ENCODE peak calls at places on chromosomes 6 and 20, in six cellular contexts. E, H, X, M, W and C are unnamed samples.

GRCh38 chr6:168533428-168533827 is 92.4 kb downstream of the SMOC2 start:
- DNase-seq in X (no peak), M (no peak), H (no peak), E (peak), W (no peak), C (peak)

GRCh38 chr6:373031-373430 is 18.5 kb upstream of the IRF4 start:
- DNase-seq in E (no peak), H (no peak), M (no peak), W (no peak), X (no peak), C (no peak)

GRCh38 chr6:73285674-73286283 is 22.8 kb upstream of the KHDC1 start:
- DNase-seq in X (peak), W (no peak), E (no peak), H (peak), M (no peak), C (no peak)

GRCh38 chr6:145508107-145508506 is 227.2 kb downstream of the EPM2A start:
- DNase-seq in H (no peak), W (no peak), X (no peak), M (no peak), E (no peak), C (no peak)

GRCh38 chr20:61650912-61651733 is 399.1 kb downstream of the CDH4 start:
- DNase-seq in E (no peak), M (no peak), W (no peak), H (no peak), X (no peak), C (no peak)

GRCh38 chr6:127518710-127519468 is at the start of gene MTCL3:
- DNase-seq in E (no peak), X (no peak), M (peak), H (no peak), W (no peak), C (no peak)

GRCh38 chr6:39228992-39229767 is at the start of gene KCNK5:
- DNase-seq in W (peak), X (peak), H (peak), E (peak), M (peak), C (peak)

GRCh38 chr6:17938885-17939284 is 48.5 kb downstream of the KIF13A start:
- DNase-seq in M (no peak), X (no peak), E (no peak), H (peak), W (no peak), C (no peak)

GRCh38 chr20:4413314-4414045 is 308.2 kb upstream of the PRND start:
- DNase-seq in W (no peak), H (no peak), X (no peak), M (peak), E (no peak), C (no peak)

GRCh38 chr6:4776493-4776966 is 326 bp downstream of the CDYL start:
- DNase-seq in W (no peak), H (peak), X (no peak), M (no peak), E (no peak), C (no peak)

GRCh38 chr6:170442596-170442995 is 110.5 kb downstream of the PSMB1 start:
- DNase-seq in E (no peak), H (no peak), X (no peak), W (no peak), M (no peak), C (no peak)

GRCh38 chr6:31057426-31058003 is 47.2 kb downstream of the MUC22 start:
- DNase-seq in M (no peak), H (no peak), W (no peak), X (no peak), E (peak), C (no peak)

GRCh38 chr20:48716086-48716485 is 111.7 kb downstream of the PREX1 start:
- DNase-seq in X (no peak), M (no peak), W (no peak), H (no peak), E (no peak), C (no peak)

GRCh38 chr6:167990016-167990945 is 7.2 kb upstream of the KIF25 start:
- DNase-seq in H (no peak), W (no peak), M (no peak), E (no peak), X (no peak), C (peak)

GRCh38 chr6:72704979-72705378 is 83.1 kb downstream of the KCNQ5 start:
- DNase-seq in M (no peak), H (no peak), X (no peak), W (no peak), E (no peak), C (no peak)

GRCh38 chr20:62925420-62926228 is 681 bp downstream of the DIDO1 start:
- DNase-seq in X (no peak), W (no peak), M (peak), E (peak), H (peak), C (no peak)

GRCh38 chr20:53676987-53677386 is 83.3 kb upstream of the ZNF217 start:
- DNase-seq in E (no peak), H (no peak), M (no peak), X (no peak), W (no peak), C (peak)

GRCh38 chr6:160349837-160350236 is 1.7 kb downstream of the SLC22A3 start:
- DNase-seq in M (peak), E (no peak), X (no peak), H (no peak), W (no peak), C (no peak)

GRCh38 chr6:122666418-122666817 is 56.2 kb downstream of the PKIB start:
- DNase-seq in H (no peak), X (no peak), M (no peak), W (no peak), E (no peak), C (no peak)

GRCh38 chr20:10982692-10983091 is 308.9 kb upstream of the JAG1 start:
- DNase-seq in M (no peak), H (no peak), W (no peak), X (no peak), E (no peak), C (no peak)

GRCh38 chr6:128310061-128310460 is 210.3 kb downstream of the PTPRK start:
- DNase-seq in W (no peak), E (no peak), H (no peak), M (no peak), X (no peak), C (no peak)

GRCh38 chr20:20820104-20820503 is 107.7 kb upstream of the RALGAPA2 start:
- DNase-seq in E (peak), M (no peak), W (no peak), H (peak), X (peak), C (no peak)

GRCh38 chr6:153312633-153313032 is 181.6 kb upstream of the RGS17 start:
- DNase-seq in M (peak), X (peak), W (no peak), E (peak), H (peak), C (no peak)

GRCh38 chr6:10412165-10412947 is 2.5 kb downstream of the TFAP2A start:
- DNase-seq in W (no peak), H (peak), E (no peak), M (peak), X (no peak), C (peak)
- TF ChIP-seq POLR2A in W (peak), H (no peak), E (no peak), M (peak), X (no peak), C (no peak)

DNA sequence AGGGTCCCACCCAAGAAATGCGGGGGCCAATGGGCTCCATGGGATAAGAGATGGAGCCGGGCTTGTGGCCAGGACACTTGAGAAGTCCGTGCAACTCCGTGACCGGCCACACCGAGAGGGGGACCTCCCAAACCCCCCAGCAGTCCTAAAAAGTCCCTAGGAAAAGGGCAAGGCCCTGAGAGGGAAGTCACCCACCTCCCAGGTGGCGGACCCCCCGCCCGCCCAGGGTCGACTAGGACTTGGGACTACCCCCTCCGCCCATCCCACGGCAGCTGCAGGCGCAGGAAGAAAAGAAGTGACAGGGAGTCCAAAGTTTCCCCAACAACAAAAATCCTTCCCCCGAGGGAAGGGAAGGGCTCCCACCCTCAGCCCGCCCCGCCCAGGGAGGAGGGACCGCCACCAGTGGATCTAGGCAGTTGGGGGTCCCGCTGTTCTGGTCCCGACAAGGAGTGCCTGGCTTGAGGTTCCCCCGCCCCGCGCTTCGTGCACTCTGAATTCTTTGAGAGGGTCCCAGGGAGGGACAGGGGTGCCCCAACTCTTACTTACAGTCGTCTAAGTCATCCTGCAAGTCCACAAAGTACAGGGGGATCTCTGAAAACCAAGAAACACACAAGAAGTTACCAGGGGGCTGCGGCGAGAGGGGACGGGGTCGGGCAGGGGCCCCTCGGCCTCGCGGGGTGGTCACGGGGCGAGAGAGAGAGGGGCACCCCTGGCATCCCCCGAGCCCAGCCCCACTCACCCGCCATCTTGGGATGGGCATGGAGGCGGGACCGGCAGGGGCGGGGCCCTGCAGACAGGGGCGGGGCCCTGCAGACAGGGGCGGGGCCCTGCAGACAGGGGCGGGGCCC is 611 bp upstream of the RAB22A start:
- DNase-seq in E (peak), W (no peak), M (peak), H (peak), X (no peak), C (peak)
- TF ChIP-seq POLR2A in E (no peak), W (no peak), M (no peak), H (no peak), X (peak), C (no peak)

GRCh38 chr6:149862901-149863595 is 1.1 kb downstream of the LRP11 start:
- DNase-seq in W (no peak), X (no peak), H (peak), E (peak), M (peak), C (peak)
- TF ChIP-seq POLR2A in W (no peak), X (no peak), H (no peak), E (peak), M (peak), C (no peak)

GRCh38 chr6:42452171-42453026 is 673 bp upstream of the TRERF1 start:
- DNase-seq in X (peak), E (peak), W (no peak), H (peak), M (peak), C (peak)
- TF ChIP-seq POLR2A in X (peak), E (peak), W (peak), H (no peak), M (peak), C (no peak)

DNA sequence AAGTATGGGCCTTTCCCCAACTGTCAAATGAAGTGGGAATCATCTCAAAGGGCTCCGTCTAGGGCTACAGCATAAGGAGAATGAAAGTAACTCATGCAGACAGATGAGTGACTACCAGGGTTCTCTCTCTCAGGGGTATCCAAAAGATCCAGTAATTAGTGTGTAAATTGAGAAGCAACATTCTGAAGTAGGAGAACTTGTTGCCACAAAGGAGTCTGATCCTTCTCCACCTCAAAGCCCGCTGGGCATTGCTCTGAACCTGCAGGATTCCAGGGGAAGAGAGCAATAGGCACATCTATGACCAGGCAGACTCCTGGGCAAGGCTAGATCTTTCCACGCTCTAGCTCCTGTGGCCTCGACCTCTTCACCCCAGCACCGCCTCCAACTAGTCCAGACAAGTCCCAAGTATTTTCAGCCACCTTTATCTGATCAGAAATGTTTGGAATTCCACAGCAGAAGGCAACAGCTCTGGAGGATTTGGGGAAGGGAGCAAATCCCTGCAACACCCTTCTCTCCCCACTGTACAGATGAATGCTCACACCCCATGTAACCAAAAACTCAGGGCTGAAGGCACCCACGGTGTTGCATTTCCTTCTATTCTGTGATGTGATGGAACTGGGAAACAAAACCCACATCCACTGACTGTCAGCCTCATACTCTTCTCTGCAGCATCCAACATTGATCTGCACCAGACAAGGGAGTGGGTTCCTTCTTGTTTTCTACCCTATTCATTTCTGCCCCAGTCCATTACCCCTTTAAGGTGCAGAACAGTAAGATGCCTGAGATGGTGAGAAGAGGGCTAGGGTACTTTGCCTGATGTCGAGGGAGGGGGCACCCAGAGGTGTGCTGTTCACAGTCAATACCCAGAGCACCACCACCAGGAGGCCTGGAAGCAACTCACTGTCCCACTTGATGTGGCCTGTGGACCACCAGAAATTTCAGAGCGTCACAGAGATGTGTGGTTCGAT is 41.0 kb downstream of the COX4I2 start:
- DNase-seq in M (peak), H (no peak), W (no peak), X (no peak), E (no peak), C (no peak)
- TF ChIP-seq POLR2A in M (peak), H (no peak), W (no peak), X (no peak), E (no peak), C (no peak)

GRCh38 chr20:36645998-36646397 is at the start of gene SLA2:
- DNase-seq in E (no peak), H (no peak), X (no peak), M (no peak), W (no peak), C (no peak)
- TF ChIP-seq POLR2A in E (no peak), H (no peak), X (no peak), M (no peak), W (no peak), C (no peak)

DNA sequence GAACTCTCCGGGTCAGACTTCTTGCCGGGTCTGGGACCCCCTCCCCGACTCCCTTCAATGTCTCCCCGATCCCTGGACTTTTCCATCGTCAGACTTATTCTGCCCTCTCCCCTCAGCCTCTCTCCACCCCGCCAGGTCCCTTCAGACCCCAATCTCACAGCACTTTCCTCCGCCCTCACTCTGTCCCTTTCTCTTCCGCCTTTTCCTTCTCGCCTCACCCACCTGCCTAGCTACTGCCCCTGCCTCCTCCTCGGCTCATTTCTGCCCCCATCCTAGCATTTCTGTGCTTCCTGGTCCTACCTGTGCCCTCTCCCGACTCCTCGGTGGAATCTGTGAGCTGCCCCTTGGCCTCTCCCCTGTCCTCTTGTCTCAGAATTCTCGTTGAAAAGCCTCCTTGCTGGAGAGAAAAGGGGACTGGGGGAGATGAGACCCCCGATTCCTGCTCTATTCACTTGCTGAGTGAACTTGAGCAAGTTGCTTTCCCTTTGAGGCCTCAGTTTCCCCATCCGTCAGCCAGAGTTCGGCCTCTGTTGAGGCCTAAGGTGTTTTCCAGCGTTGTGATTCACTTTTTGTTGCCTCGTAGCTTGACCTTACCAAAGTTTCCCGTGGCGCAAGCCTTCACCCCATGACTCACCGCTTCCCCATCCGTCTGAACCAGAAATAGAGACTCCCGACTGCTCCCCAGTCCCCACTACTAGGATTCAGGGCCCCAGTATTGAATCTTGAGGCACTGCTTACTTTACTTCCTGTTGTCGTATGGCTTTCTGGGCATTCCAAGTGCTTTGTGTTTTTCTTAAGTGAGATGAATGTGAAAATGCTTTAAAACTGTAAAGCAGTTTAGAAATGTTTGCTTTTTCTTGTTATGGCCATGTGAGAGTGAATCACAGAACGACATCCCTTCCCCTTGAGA is 870 bp downstream of the CHMP4B start:
- DNase-seq in E (peak), X (no peak), W (no peak), H (peak), M (peak), C (peak)
- TF ChIP-seq POLR2A in E (no peak), X (no peak), W (no peak), H (no peak), M (peak), C (no peak)

DNA sequence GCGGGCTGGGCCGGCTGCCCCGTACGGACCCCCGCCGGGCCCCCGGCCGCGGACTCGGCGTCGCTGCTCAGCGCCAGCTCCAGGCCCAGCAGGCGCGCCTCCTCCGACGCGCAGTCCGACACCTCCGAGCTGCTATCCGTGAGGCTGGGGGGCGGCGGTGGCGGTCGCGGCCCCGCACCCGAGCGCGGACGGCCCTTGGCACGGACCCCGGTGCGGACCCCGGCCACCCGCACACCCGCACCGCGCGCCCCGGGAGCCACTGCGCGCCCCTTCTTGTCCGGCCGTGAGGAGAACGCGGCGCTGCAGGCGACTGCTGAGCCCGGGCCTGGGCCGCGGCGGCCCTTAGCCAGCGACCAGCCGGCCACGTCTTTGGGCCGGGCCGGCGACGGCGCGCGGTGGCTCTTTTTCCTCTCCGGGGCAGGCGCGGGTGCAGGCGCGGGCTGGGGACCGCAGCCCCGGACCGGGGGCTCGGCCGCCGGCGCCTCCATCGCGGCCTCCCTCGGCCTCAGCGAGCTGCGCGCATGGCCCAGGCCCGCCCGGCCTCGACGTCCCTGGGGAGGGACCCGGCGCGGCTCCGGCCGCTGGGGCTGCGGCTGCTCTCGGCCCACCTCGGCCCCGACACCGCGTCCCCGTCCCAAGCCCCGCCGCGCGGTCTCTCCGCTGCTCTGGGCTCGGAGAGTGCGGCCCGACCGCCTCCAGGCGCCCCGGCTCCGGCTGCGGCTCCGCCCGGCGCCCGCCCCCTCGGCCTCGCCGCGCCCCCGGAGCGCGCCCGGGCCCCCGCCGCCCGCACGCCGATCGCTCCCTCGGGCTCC is 12.9 kb upstream of the TLDC2 start:
- DNase-seq in E (peak), W (no peak), X (no peak), H (no peak), M (no peak), C (no peak)
- TF ChIP-seq POLR2A in E (no peak), W (peak), X (peak), H (no peak), M (peak), C (no peak)

DNA sequence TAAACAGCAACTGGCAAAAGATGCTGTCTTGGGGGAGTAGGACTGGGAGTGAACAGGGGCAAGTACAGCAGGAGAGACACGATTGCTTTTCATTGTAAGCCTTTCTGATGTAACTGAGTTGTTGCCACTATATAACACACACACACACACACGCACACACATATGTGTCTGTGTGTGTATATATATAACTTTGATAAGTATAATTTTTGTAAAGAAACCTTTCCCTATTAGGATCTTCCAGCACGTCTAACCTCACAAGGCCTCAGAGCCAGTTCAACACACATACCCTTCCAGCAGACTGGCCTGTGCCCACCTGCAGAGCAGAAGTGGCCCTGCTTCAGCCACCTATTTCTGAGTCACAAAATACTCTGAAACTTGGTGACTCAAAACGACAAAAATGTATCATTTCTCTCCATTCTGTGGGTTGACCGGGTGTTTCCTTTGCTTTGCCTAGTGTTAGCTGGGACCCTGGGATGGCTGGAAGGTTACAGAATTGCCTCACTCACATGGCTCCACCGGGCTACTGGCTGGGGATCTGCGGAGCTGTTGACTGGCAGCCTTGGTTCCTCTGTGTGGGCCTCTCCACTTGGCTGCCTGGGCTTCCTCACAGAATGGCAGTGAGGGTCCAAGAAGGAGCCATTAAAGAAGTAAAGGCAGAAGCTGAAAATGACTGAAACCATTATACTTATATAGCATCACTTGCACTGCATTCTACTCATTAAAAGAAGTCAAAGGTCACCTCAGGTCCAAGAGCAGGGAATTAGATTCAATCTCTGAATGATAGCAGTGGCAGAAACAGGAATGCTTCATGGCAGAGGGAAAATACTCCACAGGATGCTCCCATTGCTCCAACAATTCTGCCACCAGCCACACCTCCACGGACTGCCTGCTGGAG is 126.4 kb downstream of the BANF2 start:
- DNase-seq in X (no peak), M (no peak), H (no peak), E (no peak), W (no peak), C (no peak)
- TF ChIP-seq POLR2A in X (no peak), M (no peak), H (no peak), E (no peak), W (no peak), C (no peak)